ENCODE peak calls at places on chromosomes 2 and 18, in six cellular contexts. M is hypothalamus, B is adrenal gland, K is activated T-cell treated with anti-CD3 and anti-CD28 coated beads for 1 hour, Z is glomerular endothelial cell, C is KG1. V is an unnamed sample.

GRCh38 chr2:190804182-190804795 is 76.3 kb upstream of the GLS start:
- DNase-seq in B (no peak), K (no peak), Z (no peak), C (no peak), M (no peak), V (peak; percentile 62)

GRCh38 chr2:239109916-239110545 is 262.1 kb downstream of the TWIST2 start:
- DNase-seq in B (no peak), M (no peak), Z (no peak), K (no peak), C (no peak), V (no peak)

GRCh38 chr2:86283461-86284030 is 53.9 kb downstream of the REEP1 start:
- DNase-seq in K (no peak), C (no peak), M (no peak), Z (no peak), B (no peak), V (peak; percentile 7)

GRCh38 chr2:18630101-18630500 is 40.7 kb upstream of the NT5C1B start:
- DNase-seq in Z (no peak), M (no peak), C (no peak), B (no peak), K (no peak), V (peak; percentile 50)

GRCh38 chr18:66621816-66622576 is 18.1 kb upstream of the CDH19 start:
- DNase-seq in B (no peak), K (no peak), C (no peak), Z (no peak), M (no peak), V (no peak)

GRCh38 chr2:18932864-18933263 is 343.5 kb upstream of the NT5C1B start:
- DNase-seq in B (no peak), K (no peak), C (no peak), Z (no peak), M (no peak), V (no peak)

GRCh38 chr18:53266850-53267249 is 926.9 kb downstream of the DCC start:
- DNase-seq in K (no peak), B (no peak), C (no peak), M (no peak), Z (no peak), V (no peak)

GRCh38 chr18:3885209-3885792 is 435.3 kb downstream of the TGIF1 start:
- DNase-seq in K (no peak), Z (no peak), M (no peak), B (no peak), C (no peak), V (no peak)

GRCh38 chr2:16656784-16657391 is 8.7 kb downstream of the CYRIA start:
- DNase-seq in Z (no peak), C (no peak), B (peak; percentile 71), K (no peak), M (no peak), V (no peak)

GRCh38 chr2:219619235-219619634 is 8.2 kb upstream of the SLC4A3 start:
- DNase-seq in C (no peak), B (no peak), M (no peak), K (no peak), Z (no peak), V (no peak)

GRCh38 chr2:50831666-50832065 is 200.3 kb downstream of the NRXN1 start:
- DNase-seq in C (no peak), M (no peak), K (no peak), B (no peak), Z (no peak), V (no peak)